ENCODE peak calls at places on chromosomes 16 and 17, in ten cellular contexts. V is ascending aorta; U is activated CD4-positive, alpha-beta memory T cell treated with anti-CD3 and anti-CD28 coated beads, Interleukin-2, amount 10 ng/mL, durations not matched to agents 7 days and 5 days; G is stimulated activated CD4-positive, alpha-beta T cell treated with anti-CD3 and anti-CD28 coated beads, Interleukin-1b, Interleukin-23, amount 100 ng/mL, for 1 hour; Q is effector CD4-positive, alpha-beta T cell; S is kidney epithelial cell; R is ACHN; D is left ventricle myocardium superior; K is activated T-cell treated with anti-CD3 and anti-CD28 coated beads for 48 hours; N is ureter. B is an unnamed sample.
A peak's percentile ranks its signal among the peaks of the same experiment; 100 is the strongest.

GRCh38 chr16:16086653-16087446 is 136.4 kb downstream of the ABCC6 start:
- DNase-seq in V (no peak), U (no peak), G (no peak), Q (no peak), S (no peak), R (no peak), D (no peak), K (no peak), N (no peak), B (no peak)

GRCh38 chr16:10817963-10818941 is at the start of gene TVP23A:
- DNase-seq in V (no peak), U (no peak), G (no peak), Q (no peak), S (no peak), R (no peak), D (no peak), K (no peak), N (no peak), B (no peak)

GRCh38 chr17:80780381-80781187 is 211.1 kb upstream of the CHMP6 start:
- DNase-seq in V (no peak), U (peak; percentile 75), G (no peak), Q (no peak), S (no peak), R (no peak), D (no peak), K (no peak), N (no peak), B (no peak)

GRCh38 chr17:76706817-76707216 is 3.9 kb downstream of the MXRA7 start:
- DNase-seq in V (no peak), U (no peak), G (no peak), Q (no peak), S (no peak), R (no peak), D (no peak), K (no peak), N (no peak), B (no peak)

GRCh38 chr16:49773534-49774486 is 82.1 kb downstream of the ZNF423 start:
- DNase-seq in V (no peak), U (no peak), G (no peak), Q (no peak), S (no peak), R (no peak), D (no peak), K (no peak), N (no peak), B (no peak)

GRCh38 chr17:74110467-74110866 is 93.0 kb upstream of the RPL38 start:
- DNase-seq in V (no peak), U (no peak), G (no peak), Q (no peak), S (no peak), R (no peak), D (no peak), K (no peak), N (no peak), B (no peak)

GRCh38 chr17:12613566-12613965 is 52.1 kb upstream of the MYOCD start:
- DNase-seq in V (no peak), U (no peak), G (no peak), Q (no peak), S (peak; percentile 34), R (no peak), D (no peak), K (no peak), N (no peak), B (peak; percentile 99)

GRCh38 chr17:57720636-57721035 is 24.5 kb downstream of the CCDC182 start:
- DNase-seq in V (no peak), U (no peak), G (no peak), Q (no peak), S (no peak), R (no peak), D (no peak), K (no peak), N (no peak), B (no peak)

GRCh38 chr16:30380801-30381208 is 1.6 kb downstream of the SEPTIN1 start:
- DNase-seq in V (no peak), U (no peak), G (no peak), Q (no peak), S (no peak), R (no peak), D (peak; percentile 29), K (no peak), N (no peak), B (no peak)

GRCh38 chr17:2796164-2797140 is at the start of gene RAP1GAP2:
- DNase-seq in V (peak; percentile 80), U (peak; percentile 91), G (no peak), Q (peak; percentile 60), S (no peak), R (no peak), D (peak; percentile 76), K (peak; percentile 37), N (peak; percentile 55), B (no peak)

GRCh38 chr17:44108440-44109311 is 14.8 kb downstream of the HDAC5 start:
- DNase-seq in V (peak; percentile 98), U (no peak), G (no peak), Q (no peak), S (no peak), R (peak; percentile 91), D (peak; percentile 88), K (no peak), N (peak; percentile 89), B (peak; percentile 99)

GRCh38 chr16:62194828-62195227 is 158.6 kb upstream of the CDH8 start:
- DNase-seq in V (no peak), U (no peak), G (no peak), Q (no peak), S (no peak), R (no peak), D (no peak), K (no peak), N (no peak), B (no peak)

B was measured in EH.